ENCODE peak calls at places on chromosome 9, in four cellular contexts. One of them, this sample, is unnamed.

GRCh38 chr9:71592400-71592799 is 175.9 kb downstream of the CEMIP2 start:
- DNase-seq in activated CD8-positive, alpha-beta memory T cell treated with anti-CD3 and anti-CD28 coated beads for 48 hours: no peak
- DNase-seq in activated CD4-positive, alpha-beta T cell treated with anti-CD3 and anti-CD28 coated beads, Interleukin-2, amount 50 U/mL, for 1 hour: no peak
- DNase-seq in body of pancreas: no peak
- DNase-seq in this sample: no peak

GRCh38 chr9:112831281-112831851 is 59.3 kb downstream of the SLC46A2 start:
- DNase-seq in activated CD8-positive, alpha-beta memory T cell treated with anti-CD3 and anti-CD28 coated beads for 48 hours: no peak
- DNase-seq in body of pancreas: no peak
- DNase-seq in activated CD4-positive, alpha-beta T cell treated with anti-CD3 and anti-CD28 coated beads, Interleukin-2, amount 50 U/mL, for 1 hour: no peak
- DNase-seq in this sample: no peak

GRCh38 chr9:113577525-113578261 is 114.2 kb downstream of the RGS3 start:
- DNase-seq in activated CD4-positive, alpha-beta T cell treated with anti-CD3 and anti-CD28 coated beads, Interleukin-2, amount 50 U/mL, for 1 hour: no peak
- DNase-seq in activated CD8-positive, alpha-beta memory T cell treated with anti-CD3 and anti-CD28 coated beads for 48 hours: no peak
- DNase-seq in body of pancreas: no peak
- DNase-seq in this sample: no peak

GRCh38 chr9:99231708-99232107 is 9.6 kb downstream of the SEC61B start:
- DNase-seq in activated CD8-positive, alpha-beta memory T cell treated with anti-CD3 and anti-CD28 coated beads for 48 hours: no peak
- DNase-seq in activated CD4-positive, alpha-beta T cell treated with anti-CD3 and anti-CD28 coated beads, Interleukin-2, amount 50 U/mL, for 1 hour: peak
- DNase-seq in body of pancreas: peak
- DNase-seq in this sample: no peak

GRCh38 chr9:127779136-127779981 is 893 bp upstream of the SH2D3C start:
- DNase-seq in activated CD8-positive, alpha-beta memory T cell treated with anti-CD3 and anti-CD28 coated beads for 48 hours: no peak
- DNase-seq in activated CD4-positive, alpha-beta T cell treated with anti-CD3 and anti-CD28 coated beads, Interleukin-2, amount 50 U/mL, for 1 hour: peak
- DNase-seq in body of pancreas: no peak
- DNase-seq in this sample: no peak

GRCh38 chr9:21096172-21096900 is 18.6 kb upstream of the IFNB1 start:
- DNase-seq in activated CD4-positive, alpha-beta T cell treated with anti-CD3 and anti-CD28 coated beads, Interleukin-2, amount 50 U/mL, for 1 hour: peak
- DNase-seq in activated CD8-positive, alpha-beta memory T cell treated with anti-CD3 and anti-CD28 coated beads for 48 hours: no peak
- DNase-seq in body of pancreas: no peak
- DNase-seq in this sample: no peak

GRCh38 chr9:127877566-127877998 is at the start of gene AK1:
- DNase-seq in activated CD4-positive, alpha-beta T cell treated with anti-CD3 and anti-CD28 coated beads, Interleukin-2, amount 50 U/mL, for 1 hour: no peak
- DNase-seq in activated CD8-positive, alpha-beta memory T cell treated with anti-CD3 and anti-CD28 coated beads for 48 hours: no peak
- DNase-seq in body of pancreas: peak
- DNase-seq in this sample: no peak

GRCh38 chr9:94896512-94896911 is 170.0 kb downstream of the AOPEP start:
- DNase-seq in activated CD8-positive, alpha-beta memory T cell treated with anti-CD3 and anti-CD28 coated beads for 48 hours: no peak
- DNase-seq in body of pancreas: no peak
- DNase-seq in activated CD4-positive, alpha-beta T cell treated with anti-CD3 and anti-CD28 coated beads, Interleukin-2, amount 50 U/mL, for 1 hour: no peak
- DNase-seq in this sample: no peak

GRCh38 chr9:126611188-126611587 is 2.5 kb upstream of the LMX1B start:
- DNase-seq in body of pancreas: no peak
- DNase-seq in activated CD4-positive, alpha-beta T cell treated with anti-CD3 and anti-CD28 coated beads, Interleukin-2, amount 50 U/mL, for 1 hour: no peak
- DNase-seq in activated CD8-positive, alpha-beta memory T cell treated with anti-CD3 and anti-CD28 coated beads for 48 hours: no peak
- DNase-seq in this sample: no peak

GRCh38 chr9:108039491-108039890 is 549.9 kb upstream of the KLF4 start:
- DNase-seq in body of pancreas: no peak
- DNase-seq in activated CD4-positive, alpha-beta T cell treated with anti-CD3 and anti-CD28 coated beads, Interleukin-2, amount 50 U/mL, for 1 hour: no peak
- DNase-seq in activated CD8-positive, alpha-beta memory T cell treated with anti-CD3 and anti-CD28 coated beads for 48 hours: no peak
- DNase-seq in this sample: no peak

GRCh38 chr9:90825586-90825985 is 24.0 kb downstream of the SYK start:
- DNase-seq in activated CD8-positive, alpha-beta memory T cell treated with anti-CD3 and anti-CD28 coated beads for 48 hours: no peak
- DNase-seq in activated CD4-positive, alpha-beta T cell treated with anti-CD3 and anti-CD28 coated beads, Interleukin-2, amount 50 U/mL, for 1 hour: no peak
- DNase-seq in body of pancreas: no peak
- DNase-seq in this sample: no peak